ENCODE peak calls at places on chromosomes 3 and 15, in ten cellular contexts. One of them, this sample, is unnamed.

GRCh38 chr3:112136959-112137693 is 4.1 kb upstream of the GCSAM start:
- DNase-seq in mucosa of gallbladder: no peak
- DNase-seq in anterior cingulate cortex: no peak
- DNase-seq in GM19239: no peak
- DNase-seq in Kasumi-1: peak
- DNase-seq in stimulated activated naive B cell treated with anti-CD40 and anti-IgM and Interleukin-4, amounts not matched to agents 10 μg/mL and 1 μg/mL and 100 μg/mL, for 72 hours: no peak
- DNase-seq in activated CD4-positive, alpha-beta T cell treated with anti-CD3 and anti-CD28 coated beads, Interleukin-2, amount 50 U/mL, for 48 hours: no peak
- DNase-seq in SK-MEL-5: peak
- DNase-seq in ureter: no peak
- DNase-seq in omental fat pad: no peak
- DNase-seq in this sample: no peak

GRCh38 chr3:11370134-11370533 is 97.9 kb downstream of the ATG7 start:
- DNase-seq in SK-MEL-5: no peak
- DNase-seq in Kasumi-1: no peak
- DNase-seq in stimulated activated naive B cell treated with anti-CD40 and anti-IgM and Interleukin-4, amounts not matched to agents 10 μg/mL and 1 μg/mL and 100 μg/mL, for 72 hours: no peak
- DNase-seq in anterior cingulate cortex: no peak
- DNase-seq in GM19239: no peak
- DNase-seq in mucosa of gallbladder: no peak
- DNase-seq in activated CD4-positive, alpha-beta T cell treated with anti-CD3 and anti-CD28 coated beads, Interleukin-2, amount 50 U/mL, for 48 hours: no peak
- DNase-seq in ureter: no peak
- DNase-seq in omental fat pad: no peak
- DNase-seq in this sample: no peak

GRCh38 chr3:20589275-20589674 is 403.3 kb upstream of the SGO1 start:
- DNase-seq in omental fat pad: no peak
- DNase-seq in GM19239: no peak
- DNase-seq in activated CD4-positive, alpha-beta T cell treated with anti-CD3 and anti-CD28 coated beads, Interleukin-2, amount 50 U/mL, for 48 hours: no peak
- DNase-seq in SK-MEL-5: no peak
- DNase-seq in stimulated activated naive B cell treated with anti-CD40 and anti-IgM and Interleukin-4, amounts not matched to agents 10 μg/mL and 1 μg/mL and 100 μg/mL, for 72 hours: no peak
- DNase-seq in anterior cingulate cortex: no peak
- DNase-seq in ureter: no peak
- DNase-seq in mucosa of gallbladder: no peak
- DNase-seq in Kasumi-1: no peak
- DNase-seq in this sample: no peak

GRCh38 chr3:15430624-15431023 is 3.2 kb downstream of the EAF1 start:
- DNase-seq in Kasumi-1: no peak
- DNase-seq in activated CD4-positive, alpha-beta T cell treated with anti-CD3 and anti-CD28 coated beads, Interleukin-2, amount 50 U/mL, for 48 hours: no peak
- DNase-seq in ureter: no peak
- DNase-seq in omental fat pad: no peak
- DNase-seq in stimulated activated naive B cell treated with anti-CD40 and anti-IgM and Interleukin-4, amounts not matched to agents 10 μg/mL and 1 μg/mL and 100 μg/mL, for 72 hours: no peak
- DNase-seq in SK-MEL-5: no peak
- DNase-seq in anterior cingulate cortex: no peak
- DNase-seq in mucosa of gallbladder: no peak
- DNase-seq in GM19239: no peak
- DNase-seq in this sample: no peak

GRCh38 chr3:190116551-190117067 is 4.1 kb downstream of the P3H2 start:
- DNase-seq in ureter: no peak
- DNase-seq in mucosa of gallbladder: no peak
- DNase-seq in omental fat pad: no peak
- DNase-seq in anterior cingulate cortex: no peak
- DNase-seq in GM19239: no peak
- DNase-seq in SK-MEL-5: peak
- DNase-seq in stimulated activated naive B cell treated with anti-CD40 and anti-IgM and Interleukin-4, amounts not matched to agents 10 μg/mL and 1 μg/mL and 100 μg/mL, for 72 hours: no peak
- DNase-seq in Kasumi-1: no peak
- DNase-seq in activated CD4-positive, alpha-beta T cell treated with anti-CD3 and anti-CD28 coated beads, Interleukin-2, amount 50 U/mL, for 48 hours: no peak
- DNase-seq in this sample: no peak

GRCh38 chr3:70919091-70919490 is 606.7 kb upstream of the MDFIC2 start:
- DNase-seq in SK-MEL-5: no peak
- DNase-seq in omental fat pad: no peak
- DNase-seq in ureter: no peak
- DNase-seq in stimulated activated naive B cell treated with anti-CD40 and anti-IgM and Interleukin-4, amounts not matched to agents 10 μg/mL and 1 μg/mL and 100 μg/mL, for 72 hours: no peak
- DNase-seq in GM19239: no peak
- DNase-seq in anterior cingulate cortex: no peak
- DNase-seq in mucosa of gallbladder: no peak
- DNase-seq in activated CD4-positive, alpha-beta T cell treated with anti-CD3 and anti-CD28 coated beads, Interleukin-2, amount 50 U/mL, for 48 hours: no peak
- DNase-seq in Kasumi-1: no peak
- DNase-seq in this sample: no peak

GRCh38 chr3:40043444-40043755 is 234.0 kb downstream of the MYRIP start:
- DNase-seq in ureter: no peak
- DNase-seq in mucosa of gallbladder: no peak
- DNase-seq in stimulated activated naive B cell treated with anti-CD40 and anti-IgM and Interleukin-4, amounts not matched to agents 10 μg/mL and 1 μg/mL and 100 μg/mL, for 72 hours: no peak
- DNase-seq in omental fat pad: no peak
- DNase-seq in anterior cingulate cortex: no peak
- DNase-seq in activated CD4-positive, alpha-beta T cell treated with anti-CD3 and anti-CD28 coated beads, Interleukin-2, amount 50 U/mL, for 48 hours: no peak
- DNase-seq in SK-MEL-5: peak
- DNase-seq in Kasumi-1: no peak
- DNase-seq in GM19239: no peak
- DNase-seq in this sample: no peak

GRCh38 chr3:53191836-53192480 is 30.9 kb downstream of the PRKCD start:
- DNase-seq in stimulated activated naive B cell treated with anti-CD40 and anti-IgM and Interleukin-4, amounts not matched to agents 10 μg/mL and 1 μg/mL and 100 μg/mL, for 72 hours: no peak
- DNase-seq in Kasumi-1: no peak
- DNase-seq in anterior cingulate cortex: no peak
- DNase-seq in mucosa of gallbladder: no peak
- DNase-seq in ureter: no peak
- DNase-seq in SK-MEL-5: no peak
- DNase-seq in omental fat pad: no peak
- DNase-seq in GM19239: no peak
- DNase-seq in activated CD4-positive, alpha-beta T cell treated with anti-CD3 and anti-CD28 coated beads, Interleukin-2, amount 50 U/mL, for 48 hours: no peak
- DNase-seq in this sample: no peak

GRCh38 chr15:92898988-92899909 is 875 bp upstream of the CHD2 start:
- DNase-seq in omental fat pad: no peak
- DNase-seq in mucosa of gallbladder: no peak
- DNase-seq in GM19239: no peak
- DNase-seq in ureter: no peak
- DNase-seq in SK-MEL-5: peak
- DNase-seq in Kasumi-1: peak
- DNase-seq in activated CD4-positive, alpha-beta T cell treated with anti-CD3 and anti-CD28 coated beads, Interleukin-2, amount 50 U/mL, for 48 hours: no peak
- DNase-seq in anterior cingulate cortex: no peak
- DNase-seq in stimulated activated naive B cell treated with anti-CD40 and anti-IgM and Interleukin-4, amounts not matched to agents 10 μg/mL and 1 μg/mL and 100 μg/mL, for 72 hours: no peak
- DNase-seq in this sample: no peak

GRCh38 chr3:143239026-143239425 is 119.5 kb downstream of the CHST2 start:
- DNase-seq in stimulated activated naive B cell treated with anti-CD40 and anti-IgM and Interleukin-4, amounts not matched to agents 10 μg/mL and 1 μg/mL and 100 μg/mL, for 72 hours: no peak
- DNase-seq in SK-MEL-5: no peak
- DNase-seq in omental fat pad: no peak
- DNase-seq in mucosa of gallbladder: no peak
- DNase-seq in GM19239: no peak
- DNase-seq in Kasumi-1: no peak
- DNase-seq in anterior cingulate cortex: no peak
- DNase-seq in ureter: no peak
- DNase-seq in activated CD4-positive, alpha-beta T cell treated with anti-CD3 and anti-CD28 coated beads, Interleukin-2, amount 50 U/mL, for 48 hours: no peak
- DNase-seq in this sample: no peak

GRCh38 chr15:66269326-66270090 is 16.0 kb upstream of the MEGF11 start:
- DNase-seq in omental fat pad: no peak
- DNase-seq in anterior cingulate cortex: no peak
- DNase-seq in ureter: no peak
- DNase-seq in mucosa of gallbladder: peak
- DNase-seq in Kasumi-1: peak
- DNase-seq in GM19239: no peak
- DNase-seq in activated CD4-positive, alpha-beta T cell treated with anti-CD3 and anti-CD28 coated beads, Interleukin-2, amount 50 U/mL, for 48 hours: no peak
- DNase-seq in SK-MEL-5: no peak
- DNase-seq in stimulated activated naive B cell treated with anti-CD40 and anti-IgM and Interleukin-4, amounts not matched to agents 10 μg/mL and 1 μg/mL and 100 μg/mL, for 72 hours: no peak
- DNase-seq in this sample: no peak

GRCh38 chr3:10983219-10983916 is 9.2 kb upstream of the SLC6A1 start:
- DNase-seq in mucosa of gallbladder: peak
- DNase-seq in GM19239: peak
- DNase-seq in anterior cingulate cortex: no peak
- DNase-seq in activated CD4-positive, alpha-beta T cell treated with anti-CD3 and anti-CD28 coated beads, Interleukin-2, amount 50 U/mL, for 48 hours: no peak
- DNase-seq in Kasumi-1: peak
- DNase-seq in stimulated activated naive B cell treated with anti-CD40 and anti-IgM and Interleukin-4, amounts not matched to agents 10 μg/mL and 1 μg/mL and 100 μg/mL, for 72 hours: peak
- DNase-seq in ureter: no peak
- DNase-seq in omental fat pad: no peak
- DNase-seq in SK-MEL-5: peak
- DNase-seq in this sample: peak

GRCh38 chr3:42714151-42714852 is 11.7 kb upstream of the HHATL start:
- DNase-seq in Kasumi-1: no peak
- DNase-seq in activated CD4-positive, alpha-beta T cell treated with anti-CD3 and anti-CD28 coated beads, Interleukin-2, amount 50 U/mL, for 48 hours: no peak
- DNase-seq in stimulated activated naive B cell treated with anti-CD40 and anti-IgM and Interleukin-4, amounts not matched to agents 10 μg/mL and 1 μg/mL and 100 μg/mL, for 72 hours: no peak
- DNase-seq in ureter: no peak
- DNase-seq in GM19239: no peak
- DNase-seq in mucosa of gallbladder: no peak
- DNase-seq in anterior cingulate cortex: no peak
- DNase-seq in SK-MEL-5: no peak
- DNase-seq in omental fat pad: no peak
- DNase-seq in this sample: no peak

GRCh38 chr15:55654541-55654940 is 66.4 kb upstream of the PYGO1 start:
- DNase-seq in Kasumi-1: no peak
- DNase-seq in activated CD4-positive, alpha-beta T cell treated with anti-CD3 and anti-CD28 coated beads, Interleukin-2, amount 50 U/mL, for 48 hours: no peak
- DNase-seq in GM19239: no peak
- DNase-seq in ureter: no peak
- DNase-seq in SK-MEL-5: peak
- DNase-seq in stimulated activated naive B cell treated with anti-CD40 and anti-IgM and Interleukin-4, amounts not matched to agents 10 μg/mL and 1 μg/mL and 100 μg/mL, for 72 hours: no peak
- DNase-seq in omental fat pad: no peak
- DNase-seq in anterior cingulate cortex: no peak
- DNase-seq in mucosa of gallbladder: no peak
- DNase-seq in this sample: no peak

GRCh38 chr15:64969401-64969800 is 20.3 kb downstream of the SPG21 start:
- DNase-seq in omental fat pad: no peak
- DNase-seq in mucosa of gallbladder: no peak
- DNase-seq in Kasumi-1: no peak
- DNase-seq in ureter: no peak
- DNase-seq in stimulated activated naive B cell treated with anti-CD40 and anti-IgM and Interleukin-4, amounts not matched to agents 10 μg/mL and 1 μg/mL and 100 μg/mL, for 72 hours: no peak
- DNase-seq in GM19239: no peak
- DNase-seq in activated CD4-positive, alpha-beta T cell treated with anti-CD3 and anti-CD28 coated beads, Interleukin-2, amount 50 U/mL, for 48 hours: no peak
- DNase-seq in anterior cingulate cortex: no peak
- DNase-seq in SK-MEL-5: no peak
- DNase-seq in this sample: no peak

GRCh38 chr3:190070623-190071347 is 49.9 kb downstream of the P3H2 start:
- DNase-seq in mucosa of gallbladder: no peak
- DNase-seq in GM19239: no peak
- DNase-seq in stimulated activated naive B cell treated with anti-CD40 and anti-IgM and Interleukin-4, amounts not matched to agents 10 μg/mL and 1 μg/mL and 100 μg/mL, for 72 hours: no peak
- DNase-seq in activated CD4-positive, alpha-beta T cell treated with anti-CD3 and anti-CD28 coated beads, Interleukin-2, amount 50 U/mL, for 48 hours: no peak
- DNase-seq in SK-MEL-5: no peak
- DNase-seq in anterior cingulate cortex: no peak
- DNase-seq in Kasumi-1: no peak
- DNase-seq in ureter: no peak
- DNase-seq in omental fat pad: no peak
- DNase-seq in this sample: no peak

GRCh38 chr15:101055411-101055810 is 136.3 kb downstream of the LRRK1 start:
- DNase-seq in GM19239: no peak
- DNase-seq in stimulated activated naive B cell treated with anti-CD40 and anti-IgM and Interleukin-4, amounts not matched to agents 10 μg/mL and 1 μg/mL and 100 μg/mL, for 72 hours: no peak
- DNase-seq in SK-MEL-5: no peak
- DNase-seq in ureter: no peak
- DNase-seq in activated CD4-positive, alpha-beta T cell treated with anti-CD3 and anti-CD28 coated beads, Interleukin-2, amount 50 U/mL, for 48 hours: no peak
- DNase-seq in omental fat pad: peak
- DNase-seq in anterior cingulate cortex: no peak
- DNase-seq in mucosa of gallbladder: peak
- DNase-seq in Kasumi-1: no peak
- DNase-seq in this sample: no peak

GRCh38 chr3:28322464-28322863 is 26.1 kb upstream of the ZCWPW2 start:
- DNase-seq in activated CD4-positive, alpha-beta T cell treated with anti-CD3 and anti-CD28 coated beads, Interleukin-2, amount 50 U/mL, for 48 hours: no peak
- DNase-seq in GM19239: no peak
- DNase-seq in anterior cingulate cortex: no peak
- DNase-seq in omental fat pad: no peak
- DNase-seq in Kasumi-1: no peak
- DNase-seq in stimulated activated naive B cell treated with anti-CD40 and anti-IgM and Interleukin-4, amounts not matched to agents 10 μg/mL and 1 μg/mL and 100 μg/mL, for 72 hours: no peak
- DNase-seq in SK-MEL-5: no peak
- DNase-seq in ureter: no peak
- DNase-seq in mucosa of gallbladder: no peak
- DNase-seq in this sample: no peak